ENCODE peak calls at places on chromosomes 11 and 22, in seven cellular contexts. R, D, W, U, A, S and X are unnamed samples.

GRCh38 chr11:13837286-13837685 is 125.2 kb upstream of the SPON1 start:
- DNase-seq in R (no peak), D (no peak), A (no peak), W (peak; percentile 22), U (no peak), S (no peak), X (no peak)

GRCh38 chr11:19735512-19735911 is 22.9 kb downstream of the NAV2 start:
- DNase-seq in W (peak; percentile 75), U (no peak), A (no peak), S (no peak), R (no peak), D (no peak), X (no peak)

GRCh38 chr11:46519351-46519750 is 74.5 kb downstream of the AMBRA1 start:
- DNase-seq in U (no peak), R (no peak), S (no peak), W (no peak), A (no peak), D (no peak), X (no peak)

GRCh38 chr11:45218705-45219104 is 67.4 kb downstream of the SYT13 start:
- DNase-seq in U (no peak), W (no peak), A (no peak), S (no peak), R (no peak), D (no peak), X (no peak)

GRCh38 chr22:43209971-43210370 is 23.0 kb upstream of the TTLL12 start:
- DNase-seq in R (no peak), U (no peak), A (no peak), D (no peak), S (no peak), W (no peak), X (no peak)

GRCh38 chr22:27207907-27208306 is 550.5 kb downstream of the MIAT start:
- DNase-seq in U (no peak), D (no peak), S (peak; percentile 88), A (no peak), W (peak; percentile 39), R (peak; percentile 68), X (no peak)

GRCh38 chr11:92324890-92325289 is 100.3 kb downstream of the FAT3 start:
- DNase-seq in U (no peak), R (no peak), W (no peak), S (no peak), D (no peak), A (no peak), X (no peak)

GRCh38 chr11:30917859-30918478 is 331.8 kb upstream of the MPPED2 start:
- DNase-seq in S (no peak), U (no peak), A (peak; percentile 29), R (peak; percentile 47), W (peak; percentile 42), D (peak; percentile 20), X (no peak)

GRCh38 chr11:96168623-96169022 is 174.4 kb downstream of the MAML2 start:
- DNase-seq in A (no peak), U (no peak), R (peak; percentile 67), S (no peak), W (peak; percentile 93), D (peak; percentile 25), X (no peak)

GRCh38 chr11:113833151-113833550 is 42.2 kb downstream of the USP28 start:
- DNase-seq in W (no peak), S (no peak), R (no peak), D (no peak), U (no peak), A (no peak), X (no peak)

GRCh38 chr11:13984616-13985474 is 22.3 kb downstream of the SPON1 start:
- DNase-seq in R (no peak), W (peak; percentile 95), S (no peak), A (no peak), D (no peak), U (no peak), X (no peak)

GRCh38 chr11:850777-851762 is 8.4 kb downstream of the TSPAN4 start:
- DNase-seq in U (peak; percentile 76), A (no peak), S (no peak), R (no peak), W (no peak), D (no peak), X (no peak)

GRCh38 chr11:44607324-44607962 is 42.0 kb downstream of the CD82 start:
- DNase-seq in R (no peak), U (no peak), S (no peak), W (peak; percentile 52), A (no peak), D (no peak), X (no peak)

GRCh38 chr11:113077379-113077778 is 116.2 kb downstream of the NCAM1 start:
- DNase-seq in W (no peak), U (no peak), S (no peak), R (no peak), A (no peak), D (no peak), X (no peak)

GRCh38 chr11:120235024-120235628 is 4.8 kb upstream of the POU2F3 start:
- DNase-seq in D (peak; percentile 63), W (peak; percentile 43), S (peak; percentile 90), A (peak; percentile 83), R (peak; percentile 68), U (peak; percentile 63), X (peak; percentile 72)

GRCh38 chr11:35994421-35994820 is 50.6 kb downstream of the LDLRAD3 start:
- DNase-seq in R (no peak), S (no peak), U (no peak), A (no peak), D (no peak), W (no peak), X (no peak)

GRCh38 chr22:26707581-26707980 is 50.2 kb downstream of the MIAT start:
- DNase-seq in U (no peak), R (no peak), D (no peak), S (no peak), W (no peak), A (no peak), X (no peak)

GRCh38 chr11:130979386-130979972 is 63.2 kb upstream of the SNX19 start:
- DNase-seq in R (peak; percentile 23), A (peak; percentile 10), S (no peak), D (no peak), W (peak; percentile 61), U (no peak), X (no peak)

GRCh38 chr11:10498426-10499250 is 42.3 kb downstream of the RNF141 start:
- DNase-seq in W (no peak), S (peak; percentile 74), D (no peak), A (no peak), U (no peak), R (no peak), X (no peak)

GRCh38 chr11:1155274-1155693 is 2.5 kb upstream of the MUC5AC start:
- DNase-seq in U (no peak), W (peak; percentile 12), A (no peak), R (no peak), S (no peak), D (no peak), X (no peak)

GRCh38 chr22:30860176-30861105 is 108.1 kb downstream of the MORC2 start:
- DNase-seq in S (peak; percentile 70), R (no peak), A (peak; percentile 4), W (no peak), D (peak; percentile 10), U (peak; percentile 10), X (no peak)

GRCh38 chr11:71060358-71060757 is 192.0 kb downstream of the SHANK2 start:
- DNase-seq in R (no peak), A (no peak), D (no peak), W (no peak), S (no peak), U (no peak), X (no peak)

GRCh38 chr22:18152519-18152918 is 2.5 kb downstream of the USP18 start:
- DNase-seq in U (no peak), S (peak; percentile 68), D (no peak), W (no peak), A (peak; percentile 7), R (no peak), X (no peak)

GRCh38 chr11:75814369-75814685 is 683 bp upstream of the UVRAG start:
- DNase-seq in U (no peak), R (no peak), A (no peak), D (no peak), S (no peak), W (no peak), X (no peak)
- TF ChIP-seq POLR2A in U (no peak), R (no peak), A (no peak), D (no peak), S (no peak), W (no peak), X (no peak)

DNA sequence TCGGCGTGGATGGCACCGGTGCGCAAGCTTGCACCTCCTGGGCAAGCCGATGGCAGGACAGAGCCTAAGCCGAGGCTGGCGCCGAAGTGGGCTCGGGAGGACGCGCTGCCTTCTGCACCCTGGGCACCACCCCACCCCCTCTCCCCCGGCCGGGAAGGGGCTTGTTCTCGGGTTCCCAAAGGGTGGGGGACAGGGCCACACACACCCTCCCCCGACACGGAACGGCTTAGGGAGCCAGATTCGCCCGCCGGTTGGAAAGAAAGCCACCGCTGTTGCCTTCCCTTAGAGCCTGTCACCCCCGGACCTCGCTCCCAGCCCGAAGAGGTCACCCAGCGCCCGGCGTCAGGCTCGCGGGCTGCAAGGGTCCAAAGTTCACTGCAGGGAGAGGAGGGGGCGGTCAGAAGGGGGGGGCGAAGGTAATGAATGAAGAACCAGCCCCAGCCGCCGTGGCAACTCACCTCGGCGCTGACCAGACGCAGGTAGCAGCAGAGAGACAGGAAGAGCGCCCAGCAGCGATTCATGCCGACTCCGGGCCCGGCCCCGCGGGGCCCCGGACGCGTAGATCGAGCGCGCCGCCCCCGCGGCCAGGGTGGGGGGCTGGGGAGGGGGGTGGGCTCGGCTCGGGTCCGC is 1.2 kb downstream of the PDGFB start:
- DNase-seq in A (no peak), D (no peak), U (no peak), R (peak; percentile 45), S (no peak), W (no peak), X (no peak)
- TF ChIP-seq POLR2A in A (no peak), D (no peak), U (no peak), R (no peak), S (no peak), W (no peak), X (no peak)

GRCh38 chr11:64223001-64223651 is 2.9 kb downstream of the TRPT1 start:
- DNase-seq in U (peak; percentile 57), W (no peak), A (no peak), D (no peak), R (no peak), S (peak; percentile 85), X (no peak)
- TF ChIP-seq POLR2A in U (no peak), W (no peak), A (peak; percentile 71), D (no peak), R (no peak), S (no peak), X (no peak)

GRCh38 chr22:36328635-36329216 is 59.0 kb downstream of the MYH9 start:
- DNase-seq in D (peak; percentile 63), U (peak; percentile 75), W (peak; percentile 96), R (peak; percentile 68), S (peak; percentile 89), A (peak; percentile 32), X (peak; percentile 56)

GRCh38 chr22:36326178-36327161 is 61.3 kb downstream of the MYH9 start:
- DNase-seq in R (no peak), D (no peak), U (no peak), A (no peak), W (no peak), S (no peak), X (no peak)

GRCh38 chr22:36330127-36330526 is 57.6 kb downstream of the MYH9 start:
- DNase-seq in S (no peak), A (no peak), D (no peak), R (no peak), U (no peak), W (no peak), X (no peak)

GRCh38 chr22:36329217-36330078 is 58.3 kb downstream of the MYH9 start:
- DNase-seq in U (peak; percentile 73), A (peak; percentile 56), D (no peak), W (peak; percentile 97), R (peak; percentile 92), S (peak; percentile 91), X (peak; percentile 60)

GRCh38 chr22:36327922-36328551 is 59.7 kb downstream of the MYH9 start:
- DNase-seq in W (peak; percentile 78), R (no peak), S (no peak), D (no peak), A (no peak), U (no peak), X (no peak)
- TF ChIP-seq POLR2A in W (peak; percentile 10), R (no peak), S (no peak), D (no peak), A (no peak), U (no peak), X (no peak)